ENCODE peak calls at places on chromosome 13, in six cellular contexts. One of them, this sample, is unnamed. For H3K4me1, the result is how much of the 10 kb centered on the place peaks cover.

GRCh38 chr13:112350300-112350699 is 25.9 kb upstream of the SPACA7 start:
- DNase-seq in left lung: no peak
- DNase-seq in breast epithelium: no peak
- DNase-seq in lower lobe of right lung: no peak
- DNase-seq in cardiac muscle cell: peak
- DNase-seq in CD8-positive, alpha-beta memory T cell: no peak
- DNase-seq in this sample: no peak

GRCh38 chr13:43785166-43785680 is 1.5 kb downstream of the ENOX1 start:
- DNase-seq in left lung: no peak
- DNase-seq in breast epithelium: no peak
- DNase-seq in lower lobe of right lung: no peak
- DNase-seq in cardiac muscle cell: no peak
- DNase-seq in CD8-positive, alpha-beta memory T cell: no peak
- DNase-seq in this sample: no peak

GRCh38 chr13:100540621-100541020 is 48.0 kb downstream of the GGACT start:
- DNase-seq in left lung: no peak
- DNase-seq in breast epithelium: no peak
- DNase-seq in lower lobe of right lung: no peak
- DNase-seq in cardiac muscle cell: no peak
- DNase-seq in CD8-positive, alpha-beta memory T cell: no peak
- DNase-seq in this sample: no peak

GRCh38 chr13:110716235-110716505 is 2.7 kb downstream of the ING1 start:
- DNase-seq in left lung: peak
- DNase-seq in breast epithelium: no peak
- DNase-seq in lower lobe of right lung: peak
- DNase-seq in cardiac muscle cell: peak
- DNase-seq in CD8-positive, alpha-beta memory T cell: peak
- DNase-seq in this sample: peak

GRCh38 chr13:90997951-90998350 is 349.5 kb upstream of the MIR17HG start:
- DNase-seq in left lung: no peak
- DNase-seq in breast epithelium: no peak
- DNase-seq in lower lobe of right lung: no peak
- DNase-seq in cardiac muscle cell: no peak
- DNase-seq in CD8-positive, alpha-beta memory T cell: no peak
- DNase-seq in this sample: no peak

GRCh38 chr13:35712907-35713685 is 236.6 kb upstream of the MAB21L1 start:
- DNase-seq in left lung: no peak
- DNase-seq in breast epithelium: no peak
- DNase-seq in lower lobe of right lung: no peak
- DNase-seq in cardiac muscle cell: no peak
- DNase-seq in CD8-positive, alpha-beta memory T cell: no peak
- DNase-seq in this sample: no peak

GRCh38 chr13:51999525-51999924 is 11.7 kb downstream of the ATP7B start:
- DNase-seq in left lung: peak
- DNase-seq in breast epithelium: peak
- DNase-seq in lower lobe of right lung: peak
- DNase-seq in cardiac muscle cell: no peak
- DNase-seq in CD8-positive, alpha-beta memory T cell: no peak
- DNase-seq in this sample: no peak

GRCh38 chr13:80454245-80454644 is 113.3 kb upstream of the SPRY2 start:
- DNase-seq in left lung: no peak
- DNase-seq in breast epithelium: no peak
- DNase-seq in lower lobe of right lung: no peak
- DNase-seq in cardiac muscle cell: no peak
- DNase-seq in CD8-positive, alpha-beta memory T cell: no peak
- DNase-seq in this sample: no peak

GRCh38 chr13:22665531-22665930 is 515.2 kb upstream of the SGCG start:
- DNase-seq in left lung: no peak
- DNase-seq in breast epithelium: no peak
- DNase-seq in lower lobe of right lung: no peak
- DNase-seq in cardiac muscle cell: no peak
- DNase-seq in CD8-positive, alpha-beta memory T cell: no peak
- DNase-seq in this sample: no peak

GRCh38 chr13:44142911-44143665 is 230.5 kb upstream of the SERP2 start:
- DNase-seq in left lung: no peak
- DNase-seq in breast epithelium: no peak
- DNase-seq in lower lobe of right lung: no peak
- DNase-seq in cardiac muscle cell: no peak
- DNase-seq in CD8-positive, alpha-beta memory T cell: no peak
- DNase-seq in this sample: peak

GRCh38 chr13:29594310-29594709 is 1.2 kb downstream of the SLC7A1 start:
- DNase-seq in left lung: no peak
- DNase-seq in breast epithelium: peak
- DNase-seq in lower lobe of right lung: no peak
- DNase-seq in cardiac muscle cell: peak
- DNase-seq in CD8-positive, alpha-beta memory T cell: peak
- DNase-seq in this sample: peak

GRCh38 chr13:24180743-24181384 is 20.3 kb downstream of the SPATA13 start:
- DNase-seq in left lung: no peak
- DNase-seq in breast epithelium: no peak
- DNase-seq in lower lobe of right lung: no peak
- DNase-seq in cardiac muscle cell: no peak
- DNase-seq in CD8-positive, alpha-beta memory T cell: no peak
- DNase-seq in this sample: no peak

DNA sequence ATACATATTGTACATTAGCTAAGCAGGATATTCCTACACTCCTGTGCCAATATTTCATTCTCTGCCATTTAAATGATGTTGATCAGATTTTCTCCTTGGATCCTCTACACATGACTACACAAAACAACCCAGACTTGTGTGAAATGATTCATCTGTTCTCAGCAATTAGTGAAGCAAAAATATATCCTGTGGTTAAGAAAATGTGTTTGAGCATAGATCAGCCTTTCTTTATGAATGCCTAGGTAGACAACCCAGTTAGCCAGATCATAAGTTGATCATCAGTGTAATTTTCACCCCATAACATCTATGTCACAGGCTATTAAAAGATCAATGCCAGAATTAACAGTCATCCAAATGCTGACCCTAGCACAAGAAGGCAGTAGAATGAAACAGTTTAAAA is 275.2 kb upstream of the EDNRB start:
- DNase-seq in left lung: no peak
- DNase-seq in breast epithelium: no peak
- DNase-seq in lower lobe of right lung: no peak
- DNase-seq in cardiac muscle cell: no peak
- DNase-seq in CD8-positive, alpha-beta memory T cell: no peak
- DNase-seq in this sample: no peak
- H3K4me1 ChIP-seq in left lung: under half
- H3K4me1 ChIP-seq in breast epithelium: under half
- H3K4me1 ChIP-seq in lower lobe of right lung: under half
- H3K4me1 ChIP-seq in cardiac muscle cell: under half
- H3K4me1 ChIP-seq in CD8-positive, alpha-beta memory T cell: under half
- H3K4me1 ChIP-seq in this sample: under half

DNA sequence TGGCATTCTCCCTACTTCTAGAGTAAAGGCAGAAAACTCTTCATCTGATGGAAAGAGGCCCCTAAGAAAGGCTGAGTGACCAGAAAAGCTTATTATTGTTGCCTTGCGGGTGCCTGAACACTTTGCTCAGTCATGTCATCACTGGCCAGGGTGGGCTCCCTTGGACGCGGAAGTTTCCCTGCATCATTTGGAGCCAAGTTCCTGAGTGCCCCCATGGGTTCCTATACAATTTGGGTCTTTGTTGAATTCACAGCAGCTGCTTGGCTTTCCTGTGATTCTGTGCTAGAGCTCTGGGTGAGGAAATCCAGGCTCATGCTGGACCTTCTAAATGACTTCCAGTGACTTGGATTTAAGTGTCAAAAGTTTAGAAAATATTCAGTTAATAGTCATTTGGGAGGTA is 232.9 kb downstream of the LHFPL6 start:
- DNase-seq in left lung: no peak
- DNase-seq in breast epithelium: no peak
- DNase-seq in lower lobe of right lung: no peak
- DNase-seq in cardiac muscle cell: no peak
- DNase-seq in CD8-positive, alpha-beta memory T cell: no peak
- DNase-seq in this sample: no peak
- H3K4me1 ChIP-seq in left lung: under half
- H3K4me1 ChIP-seq in breast epithelium: under half
- H3K4me1 ChIP-seq in lower lobe of right lung: under half
- H3K4me1 ChIP-seq in cardiac muscle cell: under half
- H3K4me1 ChIP-seq in CD8-positive, alpha-beta memory T cell: under half
- H3K4me1 ChIP-seq in this sample: under half

GRCh38 chr13:102999498-102999897 is 66.7 kb downstream of the SLC10A2 start:
- DNase-seq in left lung: no peak
- DNase-seq in breast epithelium: no peak
- DNase-seq in lower lobe of right lung: no peak
- DNase-seq in cardiac muscle cell: no peak
- DNase-seq in CD8-positive, alpha-beta memory T cell: no peak
- DNase-seq in this sample: no peak
- H3K4me1 ChIP-seq in left lung: under half
- H3K4me1 ChIP-seq in breast epithelium: under half
- H3K4me1 ChIP-seq in lower lobe of right lung: under half
- H3K4me1 ChIP-seq in cardiac muscle cell: under half
- H3K4me1 ChIP-seq in CD8-positive, alpha-beta memory T cell: under half
- H3K4me1 ChIP-seq in this sample: under half

DNA sequence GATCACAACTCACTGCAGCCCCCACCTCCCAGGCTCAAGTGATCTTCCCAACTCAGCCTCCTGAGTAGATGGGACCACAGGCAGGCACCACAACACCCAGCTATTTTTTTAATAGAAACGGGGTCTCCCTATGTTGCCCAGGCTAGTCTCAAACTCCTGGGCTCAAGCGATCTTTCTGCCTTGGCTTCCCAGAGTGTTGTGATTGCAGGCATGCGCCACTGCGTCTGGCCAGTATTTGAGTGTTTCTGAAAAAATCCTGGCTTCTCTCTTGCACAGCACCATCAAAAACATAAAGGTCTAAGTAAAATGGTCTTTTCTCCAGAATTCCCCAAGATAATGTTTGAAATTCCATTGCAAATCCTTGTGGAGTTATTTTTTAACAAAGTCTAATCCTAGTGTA is 47.8 kb downstream of the ELF1 start:
- DNase-seq in left lung: no peak
- DNase-seq in breast epithelium: no peak
- DNase-seq in lower lobe of right lung: no peak
- DNase-seq in cardiac muscle cell: no peak
- DNase-seq in CD8-positive, alpha-beta memory T cell: no peak
- DNase-seq in this sample: no peak
- H3K4me1 ChIP-seq in left lung: under half
- H3K4me1 ChIP-seq in breast epithelium: under half
- H3K4me1 ChIP-seq in lower lobe of right lung: half or more
- H3K4me1 ChIP-seq in cardiac muscle cell: under half
- H3K4me1 ChIP-seq in CD8-positive, alpha-beta memory T cell: half or more
- H3K4me1 ChIP-seq in this sample: half or more

GRCh38 chr13:99280166-99280565 is 22.0 kb upstream of the GPR18 start:
- DNase-seq in left lung: no peak
- DNase-seq in breast epithelium: no peak
- DNase-seq in lower lobe of right lung: no peak
- DNase-seq in cardiac muscle cell: no peak
- DNase-seq in CD8-positive, alpha-beta memory T cell: no peak
- DNase-seq in this sample: no peak

GRCh38 chr13:99278199-99278598 is 20.0 kb upstream of the GPR18 start:
- DNase-seq in left lung: no peak
- DNase-seq in breast epithelium: no peak
- DNase-seq in lower lobe of right lung: no peak
- DNase-seq in cardiac muscle cell: no peak
- DNase-seq in CD8-positive, alpha-beta memory T cell: no peak
- DNase-seq in this sample: no peak

GRCh38 chr13:99276706-99277105 is 18.5 kb upstream of the GPR18 start:
- DNase-seq in left lung: no peak
- DNase-seq in breast epithelium: no peak
- DNase-seq in lower lobe of right lung: no peak
- DNase-seq in cardiac muscle cell: no peak
- DNase-seq in CD8-positive, alpha-beta memory T cell: no peak
- DNase-seq in this sample: no peak

GRCh38 chr13:99277629-99278028 is 19.4 kb upstream of the GPR18 start:
- DNase-seq in left lung: no peak
- DNase-seq in breast epithelium: no peak
- DNase-seq in lower lobe of right lung: peak
- DNase-seq in cardiac muscle cell: no peak
- DNase-seq in CD8-positive, alpha-beta memory T cell: no peak
- DNase-seq in this sample: no peak

DNA sequence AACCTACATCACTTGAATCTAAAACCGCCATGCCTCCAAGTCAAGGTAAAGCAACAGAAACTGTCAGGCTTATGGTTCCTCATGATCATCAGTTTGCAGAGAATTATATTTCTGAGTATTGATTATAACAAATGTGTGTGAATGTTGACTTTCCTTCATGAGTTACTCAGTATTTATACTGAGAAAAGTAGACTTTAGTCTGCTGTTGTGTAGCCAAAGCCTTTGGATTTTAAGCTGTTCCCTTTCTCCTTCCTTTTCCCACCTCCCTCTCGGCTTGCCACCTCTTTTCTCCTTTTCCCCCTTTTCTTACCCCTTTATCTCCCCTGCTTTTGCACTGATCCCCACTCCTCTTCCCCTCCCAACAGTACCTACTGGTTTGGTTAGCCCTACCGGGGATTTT is 20.7 kb upstream of the GPR18 start:
- DNase-seq in left lung: no peak
- DNase-seq in breast epithelium: no peak
- DNase-seq in lower lobe of right lung: no peak
- DNase-seq in cardiac muscle cell: no peak
- DNase-seq in CD8-positive, alpha-beta memory T cell: no peak
- DNase-seq in this sample: no peak
- H3K4me1 ChIP-seq in left lung: under half
- H3K4me1 ChIP-seq in breast epithelium: under half
- H3K4me1 ChIP-seq in lower lobe of right lung: under half
- H3K4me1 ChIP-seq in cardiac muscle cell: under half
- H3K4me1 ChIP-seq in CD8-positive, alpha-beta memory T cell: half or more
- H3K4me1 ChIP-seq in this sample: under half

GRCh38 chr13:98524793-98525192 is 52.1 kb downstream of the STK24 start:
- DNase-seq in left lung: no peak
- DNase-seq in breast epithelium: no peak
- DNase-seq in lower lobe of right lung: no peak
- DNase-seq in cardiac muscle cell: no peak
- DNase-seq in CD8-positive, alpha-beta memory T cell: no peak
- DNase-seq in this sample: no peak

GRCh38 chr13:98525452-98525851 is 51.5 kb downstream of the STK24 start:
- DNase-seq in left lung: no peak
- DNase-seq in breast epithelium: no peak
- DNase-seq in lower lobe of right lung: no peak
- DNase-seq in cardiac muscle cell: no peak
- DNase-seq in CD8-positive, alpha-beta memory T cell: no peak
- DNase-seq in this sample: no peak

GRCh38 chr13:98527526-98527925 is 49.4 kb downstream of the STK24 start:
- DNase-seq in left lung: no peak
- DNase-seq in breast epithelium: no peak
- DNase-seq in lower lobe of right lung: no peak
- DNase-seq in cardiac muscle cell: no peak
- DNase-seq in CD8-positive, alpha-beta memory T cell: no peak
- DNase-seq in this sample: no peak

GRCh38 chr13:98524391-98524790 is 52.5 kb downstream of the STK24 start:
- DNase-seq in left lung: no peak
- DNase-seq in breast epithelium: no peak
- DNase-seq in lower lobe of right lung: no peak
- DNase-seq in cardiac muscle cell: no peak
- DNase-seq in CD8-positive, alpha-beta memory T cell: peak
- DNase-seq in this sample: no peak

DNA sequence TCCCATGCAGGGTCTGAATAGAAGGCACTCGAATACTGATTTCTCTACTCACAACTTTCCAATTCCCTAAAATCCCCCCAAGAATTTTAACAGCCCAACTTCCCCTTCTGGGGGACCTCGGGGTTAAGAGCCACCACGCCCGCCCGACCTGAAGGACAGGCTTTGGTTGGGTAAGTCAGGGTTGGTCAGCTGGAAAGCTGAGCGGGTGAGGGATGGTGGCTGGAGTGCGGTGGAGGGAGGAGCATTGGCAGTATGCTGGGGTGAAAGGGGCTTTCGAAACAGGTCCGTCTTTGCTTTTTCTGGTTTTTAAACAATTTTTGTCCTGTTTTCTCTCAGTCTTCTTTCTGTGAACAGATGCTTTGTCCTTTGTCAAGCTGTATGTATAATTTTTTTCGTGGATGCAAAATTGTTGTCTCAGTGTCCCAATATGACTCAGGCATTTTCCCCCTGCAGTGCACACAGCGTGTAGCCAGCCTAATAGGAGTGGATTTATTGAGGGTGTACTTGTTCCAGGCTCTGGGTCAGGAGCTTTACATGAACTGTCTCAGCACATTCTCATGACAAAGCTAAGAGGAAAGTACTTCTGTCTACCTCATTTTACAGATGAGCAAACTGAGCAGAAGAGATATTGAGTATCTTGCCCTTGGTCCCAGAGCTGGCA is 50.9 kb downstream of the STK24 start:
- DNase-seq in left lung: no peak
- DNase-seq in breast epithelium: no peak
- DNase-seq in lower lobe of right lung: no peak
- DNase-seq in cardiac muscle cell: no peak
- DNase-seq in CD8-positive, alpha-beta memory T cell: no peak
- DNase-seq in this sample: no peak
- H3K4me1 ChIP-seq in left lung: under half
- H3K4me1 ChIP-seq in breast epithelium: under half
- H3K4me1 ChIP-seq in lower lobe of right lung: half or more
- H3K4me1 ChIP-seq in cardiac muscle cell: under half
- H3K4me1 ChIP-seq in CD8-positive, alpha-beta memory T cell: half or more
- H3K4me1 ChIP-seq in this sample: under half

This sample was measured in Caco-2.